ENCODE peak calls at places on chromosomes 1 and 21, in six cellular contexts. One of them, this sample, is unnamed.

GRCh38 chr1:84078108-84078823 is 65.8 kb upstream of the PRKACB start:
- DNase-seq in hippocampal formation: peak; percentile 62
- DNase-seq in ACHN: peak; percentile 38
- DNase-seq in head of caudate nucleus: peak; percentile 16
- DNase-seq in HEK293T: peak; percentile 41
- DNase-seq in posterior cingulate gyrus: peak; percentile 22
- DNase-seq in this sample: no peak

GRCh38 chr21:46183910-46184624 is at the start of gene SPATC1L:
- DNase-seq in hippocampal formation: no peak
- DNase-seq in HEK293T: peak; percentile 72
- DNase-seq in posterior cingulate gyrus: peak; percentile 60
- DNase-seq in head of caudate nucleus: peak; percentile 86
- DNase-seq in ACHN: peak; percentile 58
- DNase-seq in this sample: peak; percentile 71

GRCh38 chr1:26701266-26701994 is 5.6 kb downstream of the ARID1A start:
- DNase-seq in HEK293T: no peak
- DNase-seq in ACHN: no peak
- DNase-seq in hippocampal formation: no peak
- DNase-seq in posterior cingulate gyrus: no peak
- DNase-seq in head of caudate nucleus: no peak
- DNase-seq in this sample: no peak

GRCh38 chr1:11802616-11802972 is 3.2 kb downstream of the MTHFR start:
- DNase-seq in hippocampal formation: peak; percentile 20
- DNase-seq in posterior cingulate gyrus: no peak
- DNase-seq in HEK293T: no peak
- DNase-seq in head of caudate nucleus: peak; percentile 32
- DNase-seq in ACHN: no peak
- DNase-seq in this sample: no peak

GRCh38 chr1:13577846-13578245 is 5.8 kb upstream of the PDPN start:
- DNase-seq in head of caudate nucleus: no peak
- DNase-seq in ACHN: no peak
- DNase-seq in hippocampal formation: no peak
- DNase-seq in HEK293T: peak; percentile 4
- DNase-seq in posterior cingulate gyrus: no peak
- DNase-seq in this sample: no peak

GRCh38 chr1:50750021-50750619 is 209.9 kb downstream of the FAF1 start:
- DNase-seq in hippocampal formation: peak; percentile 4
- DNase-seq in HEK293T: peak; percentile 34
- DNase-seq in ACHN: peak; percentile 38
- DNase-seq in head of caudate nucleus: peak; percentile 47
- DNase-seq in posterior cingulate gyrus: no peak
- DNase-seq in this sample: no peak

GRCh38 chr1:155648207-155649147 is 38.5 kb downstream of the MSTO1 start:
- DNase-seq in hippocampal formation: no peak
- DNase-seq in HEK293T: no peak
- DNase-seq in ACHN: peak; percentile 92
- DNase-seq in posterior cingulate gyrus: no peak
- DNase-seq in head of caudate nucleus: peak; percentile 14
- DNase-seq in this sample: peak; percentile 42

GRCh38 chr1:77857557-77857956 is 30.9 kb upstream of the NEXN start:
- DNase-seq in ACHN: no peak
- DNase-seq in head of caudate nucleus: no peak
- DNase-seq in HEK293T: no peak
- DNase-seq in hippocampal formation: no peak
- DNase-seq in posterior cingulate gyrus: no peak
- DNase-seq in this sample: no peak

GRCh38 chr21:44966135-44967081 is 26.6 kb downstream of the SLX9 start:
- DNase-seq in posterior cingulate gyrus: no peak
- DNase-seq in ACHN: no peak
- DNase-seq in HEK293T: no peak
- DNase-seq in head of caudate nucleus: peak; percentile 66
- DNase-seq in hippocampal formation: peak; percentile 19
- DNase-seq in this sample: no peak

GRCh38 chr1:21308847-21309652 is 18.8 kb upstream of the ECE1 start:
- DNase-seq in HEK293T: no peak
- DNase-seq in head of caudate nucleus: no peak
- DNase-seq in posterior cingulate gyrus: no peak
- DNase-seq in hippocampal formation: no peak
- DNase-seq in ACHN: peak; percentile 29
- DNase-seq in this sample: no peak

GRCh38 chr21:32844076-32844475 is 72.5 kb upstream of the PAXBP1 start:
- DNase-seq in head of caudate nucleus: no peak
- DNase-seq in hippocampal formation: no peak
- DNase-seq in ACHN: no peak
- DNase-seq in posterior cingulate gyrus: no peak
- DNase-seq in HEK293T: no peak
- DNase-seq in this sample: no peak

GRCh38 chr1:9909222-9910046 is 635 bp downstream of the CTNNBIP1 start:
- DNase-seq in HEK293T: no peak
- DNase-seq in posterior cingulate gyrus: no peak
- DNase-seq in ACHN: no peak
- DNase-seq in hippocampal formation: no peak
- DNase-seq in head of caudate nucleus: no peak
- DNase-seq in this sample: no peak

GRCh38 chr1:107536266-107536665 is 395.4 kb downstream of the NTNG1 start:
- DNase-seq in HEK293T: no peak
- DNase-seq in head of caudate nucleus: no peak
- DNase-seq in posterior cingulate gyrus: no peak
- DNase-seq in hippocampal formation: no peak
- DNase-seq in ACHN: no peak
- DNase-seq in this sample: no peak

GRCh38 chr1:36924282-36924791 is 110.0 kb downstream of the GRIK3 start:
- DNase-seq in ACHN: peak; percentile 56
- DNase-seq in head of caudate nucleus: peak; percentile 30
- DNase-seq in HEK293T: peak; percentile 63
- DNase-seq in posterior cingulate gyrus: no peak
- DNase-seq in hippocampal formation: peak; percentile 19
- DNase-seq in this sample: peak; percentile 93

GRCh38 chr1:114353233-114353632 is 157.8 kb downstream of the TRIM33 start:
- DNase-seq in head of caudate nucleus: no peak
- DNase-seq in hippocampal formation: no peak
- DNase-seq in HEK293T: no peak
- DNase-seq in ACHN: no peak
- DNase-seq in posterior cingulate gyrus: peak; percentile 50
- DNase-seq in this sample: no peak

GRCh38 chr1:243421784-243422183 is 165.9 kb downstream of the SDCCAG8 start:
- DNase-seq in ACHN: peak; percentile 88
- DNase-seq in head of caudate nucleus: peak; percentile 45
- DNase-seq in hippocampal formation: peak; percentile 27
- DNase-seq in posterior cingulate gyrus: peak; percentile 56
- DNase-seq in HEK293T: peak; percentile 49
- DNase-seq in this sample: no peak

GRCh38 chr1:30755334-30755733 is 2.2 kb downstream of the LAPTM5 start:
- DNase-seq in HEK293T: no peak
- DNase-seq in ACHN: no peak
- DNase-seq in head of caudate nucleus: no peak
- DNase-seq in hippocampal formation: no peak
- DNase-seq in posterior cingulate gyrus: no peak
- DNase-seq in this sample: no peak

GRCh38 chr1:153771841-153772593 is 3.2 kb upstream of the SLC27A3 start:
- DNase-seq in head of caudate nucleus: no peak
- DNase-seq in ACHN: peak; percentile 29
- DNase-seq in posterior cingulate gyrus: no peak
- DNase-seq in hippocampal formation: no peak
- DNase-seq in HEK293T: peak; percentile 68
- DNase-seq in this sample: peak; percentile 46

GRCh38 chr1:111656093-111657017 is 36.8 kb downstream of the RAP1A start:
- DNase-seq in head of caudate nucleus: no peak
- DNase-seq in posterior cingulate gyrus: no peak
- DNase-seq in ACHN: peak; percentile 69
- DNase-seq in hippocampal formation: peak; percentile 5
- DNase-seq in HEK293T: peak; percentile 57
- DNase-seq in this sample: peak; percentile 1

GRCh38 chr1:24266398-24266941 is 52.7 kb upstream of the GRHL3 start:
- DNase-seq in ACHN: peak; percentile 95
- DNase-seq in head of caudate nucleus: no peak
- DNase-seq in posterior cingulate gyrus: no peak
- DNase-seq in hippocampal formation: no peak
- DNase-seq in HEK293T: no peak
- DNase-seq in this sample: no peak

GRCh38 chr1:39759436-39759726 is 11.8 kb downstream of the OXCT2 start:
- DNase-seq in HEK293T: no peak
- DNase-seq in hippocampal formation: no peak
- DNase-seq in posterior cingulate gyrus: no peak
- DNase-seq in ACHN: no peak
- DNase-seq in head of caudate nucleus: no peak
- DNase-seq in this sample: no peak

GRCh38 chr1:207309775-207310273 is 11.7 kb upstream of the CD55 start:
- DNase-seq in posterior cingulate gyrus: no peak
- DNase-seq in HEK293T: no peak
- DNase-seq in head of caudate nucleus: no peak
- DNase-seq in hippocampal formation: no peak
- DNase-seq in ACHN: peak; percentile 93
- DNase-seq in this sample: no peak